ENCODE peak calls at places on chromosomes 3 and 15, in four cellular contexts. J is HepG2, W is GM12878, X is H1. N is an unnamed sample.

GRCh38 chr3:110623571-110623970 is 448.0 kb upstream of the NECTIN3 start:
- DNase-seq in W (no peak), X (no peak), J (no peak), N (no peak)

GRCh38 chr3:8473990-8474389 is 27.6 kb upstream of the LMCD1 start:
- DNase-seq in X (no peak), J (no peak), W (no peak), N (no peak)

GRCh38 chr3:39639344-39640236 is 169.8 kb upstream of the MYRIP start:
- DNase-seq in X (no peak), J (peak), W (no peak), N (peak)

GRCh38 chr3:127684871-127685707 is 12.3 kb downstream of the ABTB1 start:
- DNase-seq in X (no peak), W (no peak), J (no peak), N (no peak)

GRCh38 chr15:48358229-48358641 is 27.0 kb downstream of the DUT start:
- DNase-seq in J (no peak), X (no peak), W (no peak), N (no peak)

GRCh38 chr3:147654827-147655226 is 245.7 kb downstream of the ZIC1 start:
- DNase-seq in J (no peak), W (no peak), X (no peak), N (no peak)

GRCh38 chr3:123258811-123259420 is 57.2 kb downstream of the SEC22A start:
- DNase-seq in X (no peak), J (peak), W (no peak), N (peak)

GRCh38 chr3:196189608-196190347 is 21.4 kb downstream of the ZDHHC19 start:
- DNase-seq in J (no peak), X (no peak), W (no peak), N (no peak)

GRCh38 chr3:44444437-44444836 is 33.0 kb downstream of the ZNF445 start:
- DNase-seq in X (no peak), W (no peak), J (no peak), N (no peak)

GRCh38 chr15:26358708-26359107 is 414.2 kb downstream of the GABRB3 start:
- DNase-seq in X (no peak), J (no peak), W (no peak), N (no peak)

GRCh38 chr15:26352406-26352805 is 420.5 kb downstream of the GABRB3 start:
- DNase-seq in X (no peak), J (no peak), W (no peak), N (no peak)

GRCh38 chr15:26355671-26356070 is 417.2 kb downstream of the GABRB3 start:
- DNase-seq in W (no peak), J (no peak), X (no peak), N (no peak)

GRCh38 chr15:26357653-26358052 is 415.2 kb downstream of the GABRB3 start:
- DNase-seq in J (no peak), W (no peak), X (no peak), N (no peak)

DNA sequence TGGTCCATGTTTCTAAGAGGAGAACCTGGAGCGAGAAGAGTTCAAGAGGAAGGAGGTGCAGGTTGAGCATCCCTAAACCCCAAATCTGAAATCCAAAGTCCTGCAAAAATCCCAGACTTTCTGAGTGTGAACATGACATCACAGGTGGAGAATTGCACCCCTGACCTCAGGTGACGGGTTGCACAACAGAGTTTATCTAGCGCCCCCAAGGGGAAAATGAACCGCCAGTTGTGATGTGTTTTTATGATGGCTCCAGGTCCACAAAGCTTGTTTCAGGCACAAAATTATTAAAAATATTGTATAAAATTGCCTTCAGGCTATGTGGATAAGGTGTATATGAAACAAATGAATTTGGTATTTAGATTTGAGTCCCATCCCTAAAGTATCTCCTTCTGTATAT is 420.0 kb downstream of the GABRB3 start:
- DNase-seq in X (no peak), J (no peak), W (no peak), N (no peak)
- TF ChIP-seq CBX5 in X (no peak), J (no peak), W (no peak), N (no peak)

DNA sequence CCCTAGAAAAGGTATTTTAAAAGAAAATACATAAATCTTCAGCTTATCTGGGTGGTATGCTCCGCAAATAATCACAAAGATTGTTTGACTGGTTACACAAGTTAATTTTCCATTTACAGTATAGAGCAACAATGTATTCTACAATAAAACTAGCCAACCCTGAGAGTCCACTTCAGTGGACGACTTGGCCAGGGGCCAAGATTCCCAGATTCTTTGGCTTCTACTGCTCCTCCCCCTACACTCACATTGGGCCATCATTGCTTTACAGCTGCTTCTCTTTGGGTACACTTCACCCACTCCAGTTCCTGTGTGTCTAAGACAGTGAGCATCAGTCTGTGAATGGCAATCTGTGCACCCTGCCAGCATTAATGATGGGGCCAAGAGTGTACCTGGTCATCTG is 17.2 kb upstream of the PRICKLE2 start:
- DNase-seq in X (no peak), J (peak), W (no peak), N (no peak)
- TF ChIP-seq CBX5 in X (no peak), J (no peak), W (no peak), N (no peak)

GRCh38 chr3:172257638-172258400 is 190.4 kb downstream of the GHSR start:
- DNase-seq in X (no peak), W (no peak), J (peak), N (no peak)
- TF ChIP-seq CBX5 in X (no peak), W (no peak), J (no peak), N (no peak)

DNA sequence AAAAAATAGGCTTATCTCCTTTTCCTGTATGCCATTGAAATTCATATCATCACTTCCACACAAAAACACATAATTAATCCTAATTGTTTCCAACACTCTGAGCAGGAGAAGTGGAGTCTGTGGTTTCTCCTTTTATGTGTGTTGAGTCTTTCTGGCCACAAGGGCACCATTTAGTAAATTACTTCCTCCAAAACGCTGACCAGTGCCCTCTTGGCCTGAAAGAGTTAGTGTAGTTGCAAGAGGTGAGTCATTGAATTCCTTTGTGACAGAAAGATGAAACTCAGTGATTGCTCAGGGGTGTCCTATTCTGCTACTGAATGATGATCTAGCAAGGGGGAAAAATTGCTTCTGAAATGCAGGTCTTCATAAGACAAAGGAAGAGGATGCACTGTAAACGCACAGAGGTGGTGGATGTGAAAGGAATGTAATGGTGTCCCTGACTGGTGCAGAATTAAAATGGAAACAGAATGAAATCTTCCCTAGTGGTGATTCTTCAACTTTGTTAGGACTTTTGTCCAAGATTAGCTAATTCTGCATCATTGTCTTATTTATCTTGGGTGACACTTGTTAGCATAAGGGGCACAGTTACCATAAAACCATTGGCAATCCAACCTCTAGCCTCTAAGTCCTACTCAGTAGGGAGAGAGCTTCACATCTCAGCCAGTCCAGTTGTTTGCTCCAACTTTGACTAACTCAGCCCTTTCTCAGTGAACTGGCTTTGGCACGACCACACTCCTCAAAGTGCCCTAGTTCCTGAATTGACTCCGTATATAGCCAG is 208.4 kb upstream of the NANOGP8 start:
- DNase-seq in X (no peak), J (peak), W (no peak), N (peak)
- TF ChIP-seq CBX5 in X (no peak), J (no peak), W (no peak), N (no peak)

N was measured in K562.